ENCODE peak calls at places on chromosome 21, in ten cellular contexts. One of them, this sample, is unnamed.

GRCh38 chr21:45293214-45293725 is 5.6 kb upstream of the POFUT2 start:
- DNase-seq in astrocyte: no peak
- DNase-seq in stimulated activated CD8-positive, alpha-beta memory T cell treated with anti-CD3 and anti-CD28 coated beads, Interleukin-7, amount 100 ng/mL, for 1 hour: no peak
- DNase-seq in OCI-LY7: no peak
- DNase-seq in GM12865: no peak
- DNase-seq in GOT3: no peak
- DNase-seq in NCI-H146: no peak
- DNase-seq in cardiac septum: peak; percentile 67
- DNase-seq in AG08396: no peak
- DNase-seq in activated T-helper 9 cell treated with anti-CD3 and anti-CD28 coated beads, Interleukin-2, amount 50 U/mL, for 16 hours: no peak
- DNase-seq in this sample: no peak

GRCh38 chr21:21860888-21861287 is 862.7 kb downstream of the NCAM2 start:
- DNase-seq in cardiac septum: no peak
- DNase-seq in astrocyte: peak; percentile 35
- DNase-seq in stimulated activated CD8-positive, alpha-beta memory T cell treated with anti-CD3 and anti-CD28 coated beads, Interleukin-7, amount 100 ng/mL, for 1 hour: no peak
- DNase-seq in GOT3: no peak
- DNase-seq in NCI-H146: no peak
- DNase-seq in OCI-LY7: no peak
- DNase-seq in GM12865: no peak
- DNase-seq in activated T-helper 9 cell treated with anti-CD3 and anti-CD28 coated beads, Interleukin-2, amount 50 U/mL, for 16 hours: no peak
- DNase-seq in AG08396: no peak
- DNase-seq in this sample: no peak

GRCh38 chr21:42461185-42461520 is 34.9 kb downstream of the RSPH1 start:
- DNase-seq in cardiac septum: peak; percentile 15
- DNase-seq in GOT3: no peak
- DNase-seq in astrocyte: no peak
- DNase-seq in activated T-helper 9 cell treated with anti-CD3 and anti-CD28 coated beads, Interleukin-2, amount 50 U/mL, for 16 hours: no peak
- DNase-seq in stimulated activated CD8-positive, alpha-beta memory T cell treated with anti-CD3 and anti-CD28 coated beads, Interleukin-7, amount 100 ng/mL, for 1 hour: no peak
- DNase-seq in OCI-LY7: no peak
- DNase-seq in AG08396: no peak
- DNase-seq in NCI-H146: peak; percentile 81
- DNase-seq in GM12865: no peak
- DNase-seq in this sample: no peak

GRCh38 chr21:36347278-36347961 is 27.4 kb downstream of the MORC3 start:
- DNase-seq in GM12865: no peak
- DNase-seq in OCI-LY7: no peak
- DNase-seq in stimulated activated CD8-positive, alpha-beta memory T cell treated with anti-CD3 and anti-CD28 coated beads, Interleukin-7, amount 100 ng/mL, for 1 hour: no peak
- DNase-seq in activated T-helper 9 cell treated with anti-CD3 and anti-CD28 coated beads, Interleukin-2, amount 50 U/mL, for 16 hours: no peak
- DNase-seq in GOT3: no peak
- DNase-seq in AG08396: no peak
- DNase-seq in astrocyte: peak; percentile 42
- DNase-seq in cardiac septum: no peak
- DNase-seq in NCI-H146: no peak
- DNase-seq in this sample: no peak

GRCh38 chr21:42225571-42226155 is 6.7 kb downstream of the ABCG1 start:
- DNase-seq in GM12865: no peak
- DNase-seq in astrocyte: no peak
- DNase-seq in activated T-helper 9 cell treated with anti-CD3 and anti-CD28 coated beads, Interleukin-2, amount 50 U/mL, for 16 hours: no peak
- DNase-seq in stimulated activated CD8-positive, alpha-beta memory T cell treated with anti-CD3 and anti-CD28 coated beads, Interleukin-7, amount 100 ng/mL, for 1 hour: no peak
- DNase-seq in GOT3: no peak
- DNase-seq in AG08396: no peak
- DNase-seq in OCI-LY7: no peak
- DNase-seq in NCI-H146: no peak
- DNase-seq in cardiac septum: peak; percentile 26
- DNase-seq in this sample: no peak

GRCh38 chr21:45765375-45765774 is 121.8 kb downstream of the PCBP3 start:
- DNase-seq in NCI-H146: no peak
- DNase-seq in stimulated activated CD8-positive, alpha-beta memory T cell treated with anti-CD3 and anti-CD28 coated beads, Interleukin-7, amount 100 ng/mL, for 1 hour: no peak
- DNase-seq in cardiac septum: no peak
- DNase-seq in OCI-LY7: no peak
- DNase-seq in AG08396: no peak
- DNase-seq in GOT3: no peak
- DNase-seq in astrocyte: no peak
- DNase-seq in activated T-helper 9 cell treated with anti-CD3 and anti-CD28 coated beads, Interleukin-2, amount 50 U/mL, for 16 hours: no peak
- DNase-seq in GM12865: no peak
- DNase-seq in this sample: peak; percentile 18

GRCh38 chr21:44615881-44616590 is 4.2 kb downstream of the KRTAP10-8 start:
- DNase-seq in OCI-LY7: no peak
- DNase-seq in activated T-helper 9 cell treated with anti-CD3 and anti-CD28 coated beads, Interleukin-2, amount 50 U/mL, for 16 hours: no peak
- DNase-seq in GOT3: no peak
- DNase-seq in astrocyte: no peak
- DNase-seq in GM12865: no peak
- DNase-seq in stimulated activated CD8-positive, alpha-beta memory T cell treated with anti-CD3 and anti-CD28 coated beads, Interleukin-7, amount 100 ng/mL, for 1 hour: no peak
- DNase-seq in AG08396: no peak
- DNase-seq in cardiac septum: no peak
- DNase-seq in NCI-H146: peak; percentile 75
- DNase-seq in this sample: peak; percentile 38

GRCh38 chr21:45125347-45125746 is 51.0 kb downstream of the ADARB1 start:
- DNase-seq in stimulated activated CD8-positive, alpha-beta memory T cell treated with anti-CD3 and anti-CD28 coated beads, Interleukin-7, amount 100 ng/mL, for 1 hour: no peak
- DNase-seq in cardiac septum: no peak
- DNase-seq in GOT3: no peak
- DNase-seq in NCI-H146: no peak
- DNase-seq in astrocyte: no peak
- DNase-seq in AG08396: no peak
- DNase-seq in GM12865: no peak
- DNase-seq in activated T-helper 9 cell treated with anti-CD3 and anti-CD28 coated beads, Interleukin-2, amount 50 U/mL, for 16 hours: no peak
- DNase-seq in OCI-LY7: peak; percentile 44
- DNase-seq in this sample: no peak

GRCh38 chr21:26783801-26784200 is 61.4 kb downstream of the ADAMTS1 start:
- DNase-seq in AG08396: no peak
- DNase-seq in OCI-LY7: no peak
- DNase-seq in astrocyte: no peak
- DNase-seq in cardiac septum: no peak
- DNase-seq in stimulated activated CD8-positive, alpha-beta memory T cell treated with anti-CD3 and anti-CD28 coated beads, Interleukin-7, amount 100 ng/mL, for 1 hour: no peak
- DNase-seq in GOT3: no peak
- DNase-seq in NCI-H146: no peak
- DNase-seq in GM12865: no peak
- DNase-seq in activated T-helper 9 cell treated with anti-CD3 and anti-CD28 coated beads, Interleukin-2, amount 50 U/mL, for 16 hours: no peak
- DNase-seq in this sample: no peak

GRCh38 chr21:34890724-34891609 is 158.1 kb downstream of the RUNX1 start:
- DNase-seq in OCI-LY7: no peak
- DNase-seq in activated T-helper 9 cell treated with anti-CD3 and anti-CD28 coated beads, Interleukin-2, amount 50 U/mL, for 16 hours: no peak
- DNase-seq in GOT3: no peak
- DNase-seq in NCI-H146: no peak
- DNase-seq in GM12865: no peak
- DNase-seq in cardiac septum: peak; percentile 84
- DNase-seq in AG08396: no peak
- DNase-seq in stimulated activated CD8-positive, alpha-beta memory T cell treated with anti-CD3 and anti-CD28 coated beads, Interleukin-7, amount 100 ng/mL, for 1 hour: no peak
- DNase-seq in astrocyte: peak; percentile 52
- DNase-seq in this sample: peak; percentile 49

This sample was measured in stimulated activated effector memory CD8-positive, alpha-beta T cell treated with anti-CD3 and anti-CD28 coated beads, Interleukin-12 subunit alpha, Interleukin-12 subunit beta, amount 100 ng/mL, for 72 hours.